ENCODE peak calls at places on chromosomes 12 and 14, in seven cellular contexts. S is activated CD8-positive, alpha-beta memory T cell treated with anti-CD3 and anti-CD28 coated beads, Interleukin-2, amount 50 U/mL, for 48 hours; E is germinal center; W is AML-193; Y is mesenchymal stem cell; I is A549; Q is testis. H is an unnamed sample.

GRCh38 chr14:99230271-99231141 is 41.5 kb downstream of the BCL11B start:
- DNase-seq in I (no peak), Q (no peak), E (no peak), S (peak), W (no peak), Y (no peak), H (no peak)

GRCh38 chr12:7934560-7935463 is 1.2 kb downstream of the SLC2A3 start:
- DNase-seq in I (no peak), W (no peak), Y (no peak), S (peak), E (no peak), Q (no peak), H (no peak)

GRCh38 chr14:32277998-32278397 is 51.1 kb upstream of the AKAP6 start:
- DNase-seq in Y (no peak), Q (no peak), W (no peak), E (no peak), S (no peak), I (no peak), H (no peak)

GRCh38 chr14:95231966-95232365 is 74.6 kb upstream of the DICER1 start:
- DNase-seq in S (no peak), Y (no peak), Q (no peak), W (no peak), E (no peak), I (no peak), H (no peak)

GRCh38 chr14:101624579-101624978 is 63.3 kb downstream of the DIO3 start:
- DNase-seq in I (no peak), E (no peak), S (no peak), W (no peak), Y (no peak), Q (peak), H (no peak)

GRCh38 chr12:53472183-53472582 is 20.3 kb downstream of the PCBP2 start:
- DNase-seq in E (no peak), W (no peak), Y (no peak), Q (no peak), I (no peak), S (no peak), H (no peak)

GRCh38 chr12:94710933-94711332 is 60.6 kb upstream of the TMCC3 start:
- DNase-seq in S (no peak), Q (peak), Y (no peak), E (peak), W (no peak), I (peak), H (no peak)

GRCh38 chr14:23185046-23185445 is 1.6 kb upstream of the SLC7A8 start:
- DNase-seq in I (no peak), E (no peak), Y (peak), S (no peak), Q (no peak), W (no peak), H (no peak)

GRCh38 chr12:86261606-86262005 is 5.4 kb upstream of the MGAT4C start:
- DNase-seq in S (no peak), I (no peak), Y (no peak), E (no peak), W (no peak), Q (no peak), H (no peak)

GRCh38 chr12:43315961-43316360 is 236.0 kb downstream of the ADAMTS20 start:
- DNase-seq in I (no peak), W (no peak), E (no peak), Y (no peak), Q (no peak), S (no peak), H (no peak)